ENCODE peak calls at places on chromosomes 3 and 15, in six cellular contexts. F, P, C, L, E and G are unnamed samples.

GRCh38 chr3:171284308-171285075 is 175.7 kb downstream of the TNIK start:
- DNase-seq in E (no peak), F (no peak), P (no peak), C (no peak), L (peak), G (peak)

GRCh38 chr3:127908202-127908601 is 6.8 kb upstream of the KBTBD12 start:
- DNase-seq in E (no peak), C (peak), F (no peak), L (no peak), P (no peak), G (no peak)

GRCh38 chr15:88529021-88529630 is 17.4 kb downstream of the DET1 start:
- DNase-seq in C (no peak), L (no peak), F (no peak), P (no peak), E (no peak), G (no peak)

GRCh38 chr3:192916455-192917257 is 1.0 kb downstream of the MB21D2 start:
- DNase-seq in P (peak), L (no peak), F (peak), C (no peak), E (no peak), G (peak)

GRCh38 chr15:82066455-82066854 is 20.6 kb upstream of the MEX3B start:
- DNase-seq in E (no peak), L (no peak), P (no peak), C (no peak), F (no peak), G (no peak)

GRCh38 chr15:60704717-60705116 is 225.8 kb upstream of the ICE2 start:
- DNase-seq in P (no peak), C (no peak), F (no peak), E (no peak), L (no peak), G (no peak)

GRCh38 chr3:38549486-38549885 is 53.3 kb downstream of the EXOG start:
- DNase-seq in F (no peak), E (no peak), L (no peak), C (no peak), P (no peak), G (no peak)

GRCh38 chr15:46933332-46933731 is 784.0 kb upstream of the SEMA6D start:
- DNase-seq in F (no peak), E (no peak), L (no peak), C (no peak), P (no peak), G (no peak)

GRCh38 chr3:131501949-131502348 is 822 bp downstream of the MRPL3 start:
- DNase-seq in E (no peak), L (no peak), C (peak), P (no peak), F (no peak), G (no peak)

GRCh38 chr15:67915374-67916050 is 75.7 kb upstream of the RNU6-1 start:
- DNase-seq in L (no peak), F (peak), P (peak), C (no peak), E (no peak), G (peak)

GRCh38 chr15:78850926-78851600 is 21.6 kb upstream of the MORF4L1 start:
- DNase-seq in C (no peak), E (no peak), P (no peak), F (no peak), L (no peak), G (no peak)

GRCh38 chr3:83317605-83318004 is 1556.2 kb upstream of the GBE1 start:
- DNase-seq in F (no peak), P (no peak), E (no peak), C (no peak), L (no peak), G (no peak)

GRCh38 chr15:62977952-62978811 is 64.4 kb upstream of the TPM1 start:
- DNase-seq in L (no peak), C (no peak), P (no peak), E (no peak), F (no peak), G (no peak)

GRCh38 chr15:57334257-57334656 is 42.0 kb upstream of the CGNL1 start:
- DNase-seq in C (no peak), E (no peak), F (no peak), P (no peak), L (no peak), G (no peak)